ENCODE peak calls at places on chromosome X, in four cellular contexts. W is A549, Q is K562, Y is GM12878. F is an unnamed sample.

GRCh38 chrX:15464704-15465103 is 28.4 kb downstream of the PIR start:
- DNase-seq in W (no peak), Q (no peak), Y (no peak), F (peak)

GRCh38 chrX:45126158-45126557 is 74.5 kb downstream of the DIPK2B start:
- DNase-seq in W (no peak), Q (no peak), Y (no peak), F (no peak)

GRCh38 chrX:132615396-132616131 is 126.7 kb upstream of the MBNL3 start:
- DNase-seq in W (peak), Q (peak), Y (no peak), F (peak)

GRCh38 chrX:8984231-8984630 is 49.7 kb downstream of the FAM9B start:
- DNase-seq in W (no peak), Q (no peak), Y (no peak), F (no peak)

GRCh38 chrX:155246748-155247147 is 17.5 kb downstream of the RAB39B start:
- DNase-seq in W (no peak), Q (no peak), Y (no peak), F (peak)

GRCh38 chrX:1443496-1444075 is 9.1 kb downstream of the ASMTL start:
- DNase-seq in W (no peak), Q (no peak), Y (no peak), F (no peak)

GRCh38 chrX:71160475-71160874 is 15.8 kb downstream of the NLGN3 start:
- DNase-seq in W (no peak), Q (no peak), Y (no peak), F (no peak)

GRCh38 chrX:9997524-9997923 is 30.4 kb downstream of the CLDN34 start:
- DNase-seq in W (no peak), Q (no peak), Y (peak), F (no peak)

GRCh38 chrX:74133156-74133796 is 170.7 kb upstream of the ZCCHC13 start:
- DNase-seq in W (peak), Q (peak), Y (peak), F (peak)

GRCh38 chrX:10050481-10050880 is 83.3 kb downstream of the CLDN34 start:
- DNase-seq in W (no peak), Q (no peak), Y (no peak), F (peak)

GRCh38 chrX:47129879-47130358 is 14.6 kb downstream of the NDUFB11 start:
- DNase-seq in W (no peak), Q (no peak), Y (no peak), F (no peak)

GRCh38 chrX:128975716-128976115 is 547.6 kb downstream of the SMARCA1 start:
- DNase-seq in W (peak), Q (peak), Y (no peak), F (no peak)

GRCh38 chrX:16199343-16199742 is 32.1 kb downstream of the MAGEB17 start:
- DNase-seq in W (no peak), Q (no peak), Y (no peak), F (no peak)

GRCh38 chrX:56763556-56764152 is 34.6 kb downstream of the NBDY start:
- DNase-seq in W (no peak), Q (no peak), Y (no peak), F (peak)

GRCh38 chrX:39017062-39017461 is 215.8 kb downstream of the MID1IP1 start:
- DNase-seq in W (peak), Q (no peak), Y (no peak), F (no peak)

GRCh38 chrX:44474410-44474809 is 68.2 kb downstream of the FUNDC1 start:
- DNase-seq in W (no peak), Q (no peak), Y (no peak), F (no peak)

GRCh38 chrX:39779952-39780783 is 317.6 kb downstream of the BCOR start:
- DNase-seq in W (no peak), Q (no peak), Y (no peak), F (no peak)

GRCh38 chrX:151708821-151709220 is 7.0 kb upstream of the FATE1 start:
- DNase-seq in W (no peak), Q (no peak), Y (no peak), F (no peak)
- TF ChIP-seq ELK1 in W (no peak), Q (no peak), Y (no peak), F (no peak)

GRCh38 chrX:103610282-103610681 is 2.5 kb downstream of the TCEAL3 start:
- DNase-seq in W (no peak), Q (no peak), Y (no peak), F (no peak)

GRCh38 chrX:103608305-103608963 is 671 bp downstream of the TCEAL3 start:
- DNase-seq in W (no peak), Q (no peak), Y (no peak), F (no peak)

GRCh38 chrX:103613362-103613761 is 5.6 kb downstream of the TCEAL3 start:
- DNase-seq in W (no peak), Q (no peak), Y (no peak), F (peak)

GRCh38 chrX:103607385-103608304 is at the start of gene TCEAL3:
- DNase-seq in W (no peak), Q (no peak), Y (no peak), F (peak)
- TF ChIP-seq CEBPB in W (no peak), Q (no peak), Y (no peak), F (no peak)

GRCh38 chrX:105645667-105646354 is 176.5 kb upstream of the NRK start:
- DNase-seq in W (no peak), Q (no peak), Y (no peak), F (no peak)
- TF ChIP-seq SMC3 in W (no peak), Q (no peak), Y (no peak), F (no peak)

GRCh38 chrX:72306085-72306801 is 529 bp upstream of the CITED1 start:
- DNase-seq in W (peak), Q (peak), Y (no peak), F (no peak)

GRCh38 chrX:72308209-72308565 is 2.5 kb upstream of the CITED1 start:
- DNase-seq in W (no peak), Q (no peak), Y (no peak), F (no peak)

GRCh38 chrX:72306851-72307645 is 1.3 kb upstream of the CITED1 start:
- DNase-seq in W (peak), Q (peak), Y (no peak), F (peak)

GRCh38 chrX:72308566-72309296 is 3.0 kb upstream of the CITED1 start:
- DNase-seq in W (peak), Q (peak), Y (no peak), F (peak)

GRCh38 chrX:72307646-72308051 is 1.9 kb upstream of the CITED1 start:
- DNase-seq in W (no peak), Q (no peak), Y (no peak), F (no peak)
- TF ChIP-seq ELK1 in W (no peak), Q (no peak), Y (no peak), F (no peak)

DNA sequence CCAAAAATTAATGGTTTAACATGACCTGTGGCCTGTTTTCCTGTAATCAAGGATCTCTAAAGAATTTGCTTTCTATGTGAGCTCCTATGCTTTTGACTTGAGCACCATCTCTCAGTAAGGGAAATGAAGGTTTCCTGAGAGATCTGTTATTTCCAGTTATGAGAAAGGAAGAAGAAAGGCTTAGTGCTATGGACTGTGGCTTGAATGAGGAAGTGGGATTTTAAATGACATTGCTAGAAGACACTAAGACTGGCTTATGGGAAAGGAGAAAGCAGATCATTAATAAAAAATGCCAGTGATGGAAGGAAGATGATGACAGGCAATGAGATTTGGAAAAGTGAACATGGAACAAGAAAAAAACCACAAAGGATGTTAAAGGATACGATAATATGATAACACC is 285.4 kb downstream of the OPHN1 start:
- DNase-seq in W (no peak), Q (no peak), Y (no peak), F (no peak)
- TF ChIP-seq CEBPB in W (no peak), Q (no peak), Y (no peak), F (no peak)

DNA sequence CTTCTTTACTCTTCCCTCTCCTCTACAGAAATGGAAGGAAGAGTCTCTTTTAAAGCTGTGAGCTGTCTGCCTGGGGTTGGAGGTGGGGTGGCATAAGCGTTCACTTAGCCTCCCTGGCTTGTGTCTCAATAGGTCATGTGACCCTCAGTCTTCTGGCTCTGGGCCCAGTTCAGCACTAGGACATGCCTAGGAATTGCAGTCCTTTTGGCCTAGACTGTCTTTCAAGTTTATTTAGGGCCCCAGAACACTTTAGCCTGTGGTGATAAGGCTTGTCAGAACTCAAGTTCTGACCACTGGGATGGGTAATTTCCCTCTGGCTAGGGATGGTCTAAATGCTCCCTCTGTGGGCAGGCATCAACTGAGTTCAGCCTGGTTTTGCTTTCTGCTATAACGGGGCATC is 34.3 kb upstream of the ARMCX4 start:
- DNase-seq in W (no peak), Q (no peak), Y (no peak), F (peak)
- TF ChIP-seq SMC3 in W (no peak), Q (no peak), Y (no peak), F (no peak)

GRCh38 chrX:151042852-151043251 is 59.7 kb downstream of the HMGB3 start:
- DNase-seq in W (no peak), Q (no peak), Y (no peak), F (no peak)
- TF ChIP-seq ELK1 in W (no peak), Q (no peak), Y (no peak), F (no peak)

DNA sequence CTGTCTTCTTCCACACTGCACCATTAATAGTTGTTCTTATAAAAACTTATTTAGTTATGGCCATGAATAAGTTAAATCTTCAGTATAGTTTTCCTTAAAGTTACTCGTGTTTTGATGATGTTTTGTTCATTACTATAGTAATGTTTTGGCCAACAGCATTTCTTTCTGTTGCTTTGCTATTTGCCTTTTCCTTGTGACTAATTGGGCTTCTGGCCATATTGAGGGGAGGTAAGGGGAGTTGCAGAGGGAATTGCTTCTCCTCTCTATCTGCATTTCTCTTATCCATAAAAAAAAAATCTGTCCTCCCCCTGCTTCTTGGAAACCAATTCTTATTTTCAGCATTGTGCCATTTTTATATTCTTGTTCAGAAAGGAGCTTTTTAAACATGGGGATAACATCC is 42.7 kb upstream of the ZCCHC12 start:
- DNase-seq in W (no peak), Q (no peak), Y (no peak), F (peak)
- TF ChIP-seq CEBPB in W (no peak), Q (no peak), Y (no peak), F (no peak)

F was measured in IMR-90.